ENCODE peak calls at places on chromosomes 4 and X, in six cellular contexts. K, A, I, C, N and V are unnamed samples. For H3K4me1, the result is how much of the 10 kb centered on the place peaks cover.

GRCh38 chrX:57266871-57267270 is 19.6 kb upstream of the FAAH2 start:
- DNase-seq in I (no peak), A (no peak), N (no peak), K (no peak), C (no peak), V (no peak)

GRCh38 chrX:40581333-40581910 is 652 bp downstream of the ATP6AP2 start:
- DNase-seq in K (no peak), C (no peak), A (no peak), N (no peak), I (peak), V (no peak)

GRCh38 chr4:83757121-83757621 is 221.3 kb downstream of the GPAT3 start:
- DNase-seq in I (no peak), K (no peak), N (no peak), C (no peak), A (no peak), V (no peak)

GRCh38 chr4:151226004-151226932 is 50.7 kb upstream of the PRSS48 start:
- DNase-seq in K (no peak), N (no peak), C (no peak), I (peak), A (no peak), V (no peak)

GRCh38 chr4:82090717-82091116 is 283.1 kb downstream of the HNRNPD start:
- DNase-seq in C (no peak), K (no peak), A (no peak), I (no peak), N (no peak), V (no peak)

GRCh38 chr4:8217871-8218270 is 18.8 kb downstream of the SH3TC1 start:
- DNase-seq in N (no peak), I (no peak), K (no peak), C (no peak), A (no peak), V (no peak)

GRCh38 chr4:57425610-57426009 is 315.4 kb upstream of the IGFBP7 start:
- DNase-seq in A (no peak), I (no peak), K (no peak), N (no peak), C (no peak), V (no peak)

GRCh38 chrX:106802388-106803275 is at the start of gene TBC1D8B:
- DNase-seq in C (peak), A (peak), I (peak), N (peak), K (peak), V (no peak)

GRCh38 chr4:13481569-13481968 is 2.6 kb downstream of the RAB28 start:
- DNase-seq in I (peak), C (no peak), A (no peak), N (no peak), K (no peak), V (no peak)

GRCh38 chrX:21691512-21692018 is 33.4 kb upstream of the KLHL34 start:
- DNase-seq in A (no peak), C (no peak), N (no peak), I (no peak), K (no peak), V (no peak)

GRCh38 chrX:72573158-72573511 is 492 bp upstream of the HDAC8 start:
- DNase-seq in N (no peak), A (no peak), I (no peak), K (no peak), C (no peak), V (no peak)

GRCh38 chr4:17468638-17469221 is 43.2 kb downstream of the QDPR start:
- DNase-seq in A (no peak), C (no peak), I (peak), K (no peak), N (no peak), V (no peak)

GRCh38 chr4:25448379-25449109 is 71.5 kb downstream of the ANAPC4 start:
- DNase-seq in K (no peak), C (no peak), A (no peak), N (no peak), I (peak), V (no peak)

GRCh38 chrX:87636533-87636932 is 118.9 kb downstream of the KLHL4 start:
- DNase-seq in I (no peak), A (no peak), C (no peak), K (no peak), N (no peak), V (no peak)

GRCh38 chrX:134173541-134174272 is 63.3 kb upstream of the CCDC160 start:
- DNase-seq in I (no peak), K (no peak), A (no peak), N (no peak), C (no peak), V (no peak)
- H3K4me1 ChIP-seq in I (under half), K (under half), A (under half), N (under half), C (under half), V (under half)

GRCh38 chr4:1242506-1243450 is 6.2 kb downstream of the CTBP1 start:
- DNase-seq in A (no peak), I (no peak), N (no peak), C (peak), K (peak), V (no peak)

GRCh38 chr4:1240721-1241465 is 8.0 kb downstream of the CTBP1 start:
- DNase-seq in K (peak), N (no peak), A (no peak), C (peak), I (no peak), V (no peak)

GRCh38 chr4:1239949-1240305 is 9.0 kb downstream of the CTBP1 start:
- DNase-seq in K (peak), N (no peak), A (no peak), I (no peak), C (no peak), V (no peak)

GRCh38 chr4:1241936-1242505 is 6.9 kb downstream of the CTBP1 start:
- DNase-seq in K (peak), I (no peak), N (no peak), C (peak), A (no peak), V (no peak)

GRCh38 chr4:1241466-1241935 is 7.4 kb downstream of the CTBP1 start:
- DNase-seq in C (peak), I (no peak), A (no peak), N (peak), K (peak), V (no peak)
- H3K4me1 ChIP-seq in C (under half), I (under half), A (under half), N (under half), K (half or more), V (under half)

GRCh38 chr4:176340871-176341685 is 21.3 kb downstream of the SPCS3 start:
- DNase-seq in K (no peak), C (no peak), A (no peak), I (peak), N (no peak), V (no peak)
- H3K4me1 ChIP-seq in K (under half), C (under half), A (under half), I (under half), N (under half), V (under half)

GRCh38 chr4:3312362-3312761 is 19.5 kb downstream of the RGS12 start:
- DNase-seq in N (no peak), K (no peak), C (no peak), I (no peak), A (no peak), V (no peak)

GRCh38 chr4:3313139-3313538 is 20.3 kb downstream of the RGS12 start:
- DNase-seq in N (no peak), A (no peak), C (no peak), I (no peak), K (no peak), V (no peak)

GRCh38 chr4:3311095-3311372 is 18.2 kb downstream of the RGS12 start:
- DNase-seq in N (peak), K (peak), I (no peak), A (no peak), C (peak), V (no peak)

GRCh38 chr4:3310301-3311094 is 17.7 kb downstream of the RGS12 start:
- DNase-seq in A (no peak), N (peak), I (no peak), C (no peak), K (peak), V (no peak)

GRCh38 chr4:3311489-3312171 is 18.8 kb downstream of the RGS12 start:
- DNase-seq in A (no peak), N (peak), K (no peak), C (no peak), I (no peak), V (no peak)
- H3K4me1 ChIP-seq in A (under half), N (under half), K (under half), C (under half), I (under half), V (under half)

GRCh38 chr4:139920552-139920951 is 233.4 kb downstream of the MAML3 start:
- DNase-seq in C (no peak), A (no peak), K (no peak), I (no peak), N (no peak), V (no peak)
- H3K4me1 ChIP-seq in C (under half), A (under half), K (under half), I (half or more), N (under half), V (under half)

GRCh38 chrX:2703991-2704369 is 12.9 kb downstream of the CD99 start:
- DNase-seq in A (no peak), I (peak), C (peak), K (no peak), N (peak), V (no peak)
- H3K4me1 ChIP-seq in A (half or more), I (half or more), C (half or more), K (half or more), N (under half), V (half or more)